ENCODE peak calls at places on chromosomes 1 and 21, in eight cellular contexts. One of them, this sample, is unnamed.

GRCh38 chr1:167221126-167221803 is 579 bp downstream of the POU2F1 start:
- DNase-seq in B cell: peak
- DNase-seq in GM13977: peak
- DNase-seq in astrocyte of the spinal cord: no peak
- DNase-seq in stomach: peak
- DNase-seq in uterus: no peak
- DNase-seq in body of pancreas: no peak
- DNase-seq in CD4-positive, alpha-beta T cell: peak
- DNase-seq in this sample: no peak

GRCh38 chr1:226108935-226109828 is 46.7 kb downstream of the H3-3A start:
- DNase-seq in CD4-positive, alpha-beta T cell: no peak
- DNase-seq in uterus: peak
- DNase-seq in body of pancreas: peak
- DNase-seq in astrocyte of the spinal cord: peak
- DNase-seq in GM13977: no peak
- DNase-seq in B cell: no peak
- DNase-seq in stomach: peak
- DNase-seq in this sample: no peak

GRCh38 chr1:65149391-65149729 is 1.4 kb downstream of the AK4 start:
- DNase-seq in body of pancreas: no peak
- DNase-seq in CD4-positive, alpha-beta T cell: no peak
- DNase-seq in stomach: no peak
- DNase-seq in uterus: no peak
- DNase-seq in GM13977: no peak
- DNase-seq in B cell: no peak
- DNase-seq in astrocyte of the spinal cord: no peak
- DNase-seq in this sample: no peak

GRCh38 chr1:46510998-46511365 is 21.3 kb downstream of the DMBX1 start:
- DNase-seq in astrocyte of the spinal cord: no peak
- DNase-seq in CD4-positive, alpha-beta T cell: no peak
- DNase-seq in stomach: no peak
- DNase-seq in B cell: no peak
- DNase-seq in GM13977: no peak
- DNase-seq in body of pancreas: no peak
- DNase-seq in uterus: no peak
- DNase-seq in this sample: no peak

GRCh38 chr21:32055305-32055704 is 182.5 kb downstream of the HUNK start:
- DNase-seq in body of pancreas: no peak
- DNase-seq in B cell: no peak
- DNase-seq in stomach: no peak
- DNase-seq in uterus: no peak
- DNase-seq in CD4-positive, alpha-beta T cell: no peak
- DNase-seq in GM13977: no peak
- DNase-seq in astrocyte of the spinal cord: no peak
- DNase-seq in this sample: no peak

GRCh38 chr1:57403201-57403600 is 20.7 kb downstream of the DAB1 start:
- DNase-seq in uterus: no peak
- DNase-seq in astrocyte of the spinal cord: no peak
- DNase-seq in GM13977: no peak
- DNase-seq in B cell: no peak
- DNase-seq in stomach: no peak
- DNase-seq in CD4-positive, alpha-beta T cell: no peak
- DNase-seq in body of pancreas: no peak
- DNase-seq in this sample: no peak

GRCh38 chr1:163897401-163898169 is 575.8 kb downstream of the NUF2 start:
- DNase-seq in stomach: no peak
- DNase-seq in uterus: peak
- DNase-seq in B cell: no peak
- DNase-seq in body of pancreas: peak
- DNase-seq in CD4-positive, alpha-beta T cell: no peak
- DNase-seq in GM13977: no peak
- DNase-seq in astrocyte of the spinal cord: no peak
- DNase-seq in this sample: no peak

GRCh38 chr21:26887241-26887640 is 42.0 kb upstream of the ADAMTS1 start:
- DNase-seq in B cell: no peak
- DNase-seq in uterus: no peak
- DNase-seq in GM13977: no peak
- DNase-seq in astrocyte of the spinal cord: peak
- DNase-seq in body of pancreas: no peak
- DNase-seq in stomach: no peak
- DNase-seq in CD4-positive, alpha-beta T cell: no peak
- DNase-seq in this sample: no peak

GRCh38 chr1:224273651-224274050 is 56.3 kb downstream of the NVL start:
- DNase-seq in CD4-positive, alpha-beta T cell: no peak
- DNase-seq in B cell: no peak
- DNase-seq in stomach: no peak
- DNase-seq in uterus: no peak
- DNase-seq in GM13977: no peak
- DNase-seq in body of pancreas: no peak
- DNase-seq in astrocyte of the spinal cord: peak
- DNase-seq in this sample: no peak

GRCh38 chr21:43211085-43212071 is 42.6 kb downstream of the CRYAA start:
- DNase-seq in GM13977: no peak
- DNase-seq in CD4-positive, alpha-beta T cell: no peak
- DNase-seq in stomach: peak
- DNase-seq in astrocyte of the spinal cord: no peak
- DNase-seq in body of pancreas: peak
- DNase-seq in uterus: peak
- DNase-seq in B cell: no peak
- DNase-seq in this sample: no peak

GRCh38 chr1:54517536-54517935 is 30.5 kb upstream of the ACOT11 start:
- DNase-seq in B cell: no peak
- DNase-seq in astrocyte of the spinal cord: no peak
- DNase-seq in body of pancreas: no peak
- DNase-seq in uterus: no peak
- DNase-seq in CD4-positive, alpha-beta T cell: no peak
- DNase-seq in stomach: no peak
- DNase-seq in GM13977: no peak
- DNase-seq in this sample: no peak

GRCh38 chr1:45275054-45275453 is 51.6 kb upstream of the HPDL start:
- DNase-seq in GM13977: no peak
- DNase-seq in B cell: no peak
- DNase-seq in astrocyte of the spinal cord: no peak
- DNase-seq in CD4-positive, alpha-beta T cell: no peak
- DNase-seq in stomach: no peak
- DNase-seq in body of pancreas: no peak
- DNase-seq in uterus: no peak
- DNase-seq in this sample: no peak

GRCh38 chr1:164780111-164780510 is 221.1 kb downstream of the PBX1 start:
- DNase-seq in GM13977: no peak
- DNase-seq in B cell: no peak
- DNase-seq in stomach: no peak
- DNase-seq in body of pancreas: no peak
- DNase-seq in astrocyte of the spinal cord: no peak
- DNase-seq in CD4-positive, alpha-beta T cell: no peak
- DNase-seq in uterus: no peak
- DNase-seq in this sample: no peak

GRCh38 chr1:21270086-21270689 is 20.1 kb downstream of the ECE1 start:
- DNase-seq in astrocyte of the spinal cord: no peak
- DNase-seq in body of pancreas: peak
- DNase-seq in stomach: peak
- DNase-seq in uterus: peak
- DNase-seq in CD4-positive, alpha-beta T cell: peak
- DNase-seq in B cell: peak
- DNase-seq in GM13977: peak
- DNase-seq in this sample: peak

GRCh38 chr1:220151454-220151853 is 57.5 kb downstream of the IARS2 start:
- DNase-seq in uterus: no peak
- DNase-seq in astrocyte of the spinal cord: peak
- DNase-seq in GM13977: no peak
- DNase-seq in body of pancreas: no peak
- DNase-seq in stomach: peak
- DNase-seq in B cell: no peak
- DNase-seq in CD4-positive, alpha-beta T cell: no peak
- DNase-seq in this sample: no peak

GRCh38 chr1:224343679-224344078 is 13.0 kb upstream of the CNIH4 start:
- DNase-seq in GM13977: no peak
- DNase-seq in CD4-positive, alpha-beta T cell: no peak
- DNase-seq in astrocyte of the spinal cord: no peak
- DNase-seq in stomach: no peak
- DNase-seq in uterus: no peak
- DNase-seq in B cell: no peak
- DNase-seq in body of pancreas: no peak
- DNase-seq in this sample: no peak

DNA sequence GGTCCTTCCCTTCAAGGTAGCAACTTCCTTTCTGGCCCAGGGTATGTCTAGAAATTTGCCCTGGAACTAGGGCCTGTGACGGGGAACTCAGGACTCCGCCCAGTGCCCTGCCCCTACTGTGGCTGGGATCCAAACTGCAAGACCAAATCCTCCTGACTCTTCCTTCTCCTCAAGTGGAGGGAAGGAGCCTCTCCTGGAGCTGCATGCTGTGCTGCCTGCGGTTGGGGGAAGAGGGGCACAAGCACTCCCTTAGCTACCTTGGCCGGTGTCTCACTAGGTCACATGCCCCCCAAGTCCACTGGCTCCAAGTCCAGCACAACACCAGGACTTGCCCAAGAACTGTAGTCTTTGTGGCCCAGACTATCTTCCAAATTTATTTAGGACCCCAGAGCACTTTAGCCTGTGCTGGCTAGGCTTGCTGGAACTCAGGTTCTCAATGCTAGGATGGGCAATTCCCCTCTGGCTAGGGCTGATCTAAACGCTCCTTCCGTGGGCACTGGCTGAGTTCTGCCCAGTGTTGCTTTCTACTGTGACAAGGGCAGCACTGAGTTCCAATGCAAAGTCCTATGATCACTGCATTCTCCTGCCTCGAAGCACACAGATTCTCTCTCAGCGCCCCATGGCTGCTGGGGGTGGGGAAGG is 12.2 kb downstream of the ADSS2 start:
- DNase-seq in CD4-positive, alpha-beta T cell: no peak
- DNase-seq in B cell: no peak
- DNase-seq in uterus: no peak
- DNase-seq in GM13977: no peak
- DNase-seq in stomach: no peak
- DNase-seq in body of pancreas: no peak
- DNase-seq in astrocyte of the spinal cord: no peak
- DNase-seq in this sample: no peak
- TF ChIP-seq CTCF in CD4-positive, alpha-beta T cell: no peak
- TF ChIP-seq CTCF in B cell: no peak
- TF ChIP-seq CTCF in uterus: no peak
- TF ChIP-seq CTCF in GM13977: no peak
- TF ChIP-seq CTCF in stomach: no peak
- TF ChIP-seq CTCF in body of pancreas: no peak
- TF ChIP-seq CTCF in astrocyte of the spinal cord: no peak
- TF ChIP-seq CTCF in this sample: no peak

DNA sequence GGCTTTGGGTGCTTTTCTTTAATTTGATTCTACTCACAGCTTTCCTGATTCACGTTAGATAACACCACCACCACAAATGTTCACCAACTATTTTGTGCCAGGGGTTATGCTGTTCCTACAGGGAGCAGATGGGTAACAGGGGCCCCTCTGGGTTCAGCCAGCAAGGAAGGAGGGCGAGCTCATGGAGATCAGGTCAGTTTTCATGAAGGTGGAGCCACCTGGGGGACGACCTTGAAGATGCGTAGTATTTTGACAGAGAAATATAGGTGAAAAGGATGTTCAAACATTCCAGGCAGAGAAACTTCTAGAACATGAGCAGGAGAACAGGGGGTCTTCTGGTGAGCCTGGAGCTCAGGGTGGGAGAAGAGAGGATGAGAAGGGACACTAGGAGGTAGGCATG is 28.9 kb downstream of the KIAA0040 start:
- DNase-seq in GM13977: no peak
- DNase-seq in B cell: no peak
- DNase-seq in CD4-positive, alpha-beta T cell: no peak
- DNase-seq in stomach: no peak
- DNase-seq in astrocyte of the spinal cord: no peak
- DNase-seq in uterus: no peak
- DNase-seq in body of pancreas: no peak
- DNase-seq in this sample: no peak
- TF ChIP-seq CTCF in GM13977: no peak
- TF ChIP-seq CTCF in B cell: no peak
- TF ChIP-seq CTCF in CD4-positive, alpha-beta T cell: no peak
- TF ChIP-seq CTCF in stomach: no peak
- TF ChIP-seq CTCF in astrocyte of the spinal cord: no peak
- TF ChIP-seq CTCF in uterus: no peak
- TF ChIP-seq CTCF in body of pancreas: no peak
- TF ChIP-seq CTCF in this sample: no peak

DNA sequence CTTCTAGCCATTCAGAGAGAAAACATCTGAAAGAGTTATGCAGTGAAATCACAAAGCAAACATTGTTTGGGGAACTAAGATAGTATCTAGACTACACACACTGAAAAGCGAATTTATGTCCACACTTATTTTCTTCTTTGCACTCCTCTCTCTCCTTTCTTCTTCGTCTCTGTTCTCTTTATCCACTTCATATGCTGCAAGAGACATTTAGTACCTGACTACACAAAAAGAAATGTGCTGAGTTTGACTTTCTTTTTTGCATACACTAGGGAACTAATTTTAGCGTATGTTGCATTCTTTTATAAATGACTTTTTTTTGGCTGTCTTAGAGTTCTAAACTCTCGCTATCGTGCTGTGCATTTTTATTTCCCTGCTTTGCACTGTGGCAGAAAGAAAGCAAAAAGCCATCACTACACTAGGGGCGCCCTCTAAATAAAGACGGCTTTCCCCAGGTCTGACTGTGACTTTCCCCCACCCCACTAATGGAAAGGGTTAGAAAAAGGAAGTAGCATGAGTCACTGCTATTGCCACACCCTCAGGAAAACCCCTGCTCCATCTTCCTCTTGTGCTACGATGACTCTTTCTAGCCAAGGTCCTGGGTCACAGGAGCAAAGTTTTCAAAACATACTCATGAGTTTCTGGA is 65.7 kb downstream of the MAP3K7CL start:
- DNase-seq in body of pancreas: peak
- DNase-seq in stomach: peak
- DNase-seq in GM13977: peak
- DNase-seq in B cell: peak
- DNase-seq in astrocyte of the spinal cord: peak
- DNase-seq in CD4-positive, alpha-beta T cell: peak
- DNase-seq in uterus: no peak
- DNase-seq in this sample: no peak
- TF ChIP-seq CTCF in body of pancreas: no peak
- TF ChIP-seq CTCF in stomach: no peak
- TF ChIP-seq CTCF in GM13977: peak
- TF ChIP-seq CTCF in B cell: peak
- TF ChIP-seq CTCF in astrocyte of the spinal cord: peak
- TF ChIP-seq CTCF in CD4-positive, alpha-beta T cell: peak
- TF ChIP-seq CTCF in uterus: no peak
- TF ChIP-seq CTCF in this sample: peak

DNA sequence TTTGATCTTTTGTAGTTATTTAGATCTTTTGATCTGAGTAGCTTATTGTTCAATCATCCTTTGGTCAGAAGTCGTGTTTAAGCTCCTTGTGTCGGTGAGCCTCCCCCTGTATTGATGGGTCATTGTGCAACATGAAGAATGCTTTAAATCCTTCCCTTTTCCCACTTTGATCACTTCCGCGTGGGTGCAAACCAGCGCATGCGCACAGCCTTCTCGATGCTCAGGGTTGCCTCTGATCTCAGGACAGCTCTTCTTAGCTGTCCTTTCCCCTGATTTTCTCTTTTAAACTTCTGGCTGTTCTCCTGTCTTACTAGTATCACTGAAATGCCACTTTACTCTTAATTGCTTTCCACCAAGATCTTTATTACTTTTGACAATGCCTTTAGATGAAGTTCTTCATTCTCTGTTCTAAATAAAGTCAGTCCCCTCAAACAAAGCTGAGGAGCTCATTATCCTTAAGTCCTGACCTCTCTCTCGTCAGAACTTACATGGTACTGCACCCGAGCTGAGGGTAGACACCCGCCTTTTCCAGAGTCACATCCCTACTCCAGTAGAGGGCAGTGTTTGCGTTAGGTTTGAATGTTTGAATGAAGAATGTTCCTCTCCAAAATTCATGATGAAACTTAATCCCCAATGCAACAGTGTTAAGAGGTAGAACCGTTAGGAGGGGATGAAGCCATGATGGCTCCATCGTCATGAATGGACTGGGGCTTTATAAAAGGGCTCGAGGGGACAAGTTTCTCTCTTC is 547.9 kb upstream of the TMPRSS15 start:
- DNase-seq in uterus: no peak
- DNase-seq in stomach: no peak
- DNase-seq in body of pancreas: peak
- DNase-seq in B cell: no peak
- DNase-seq in astrocyte of the spinal cord: peak
- DNase-seq in CD4-positive, alpha-beta T cell: no peak
- DNase-seq in GM13977: no peak
- DNase-seq in this sample: no peak
- TF ChIP-seq CTCF in uterus: no peak
- TF ChIP-seq CTCF in stomach: peak
- TF ChIP-seq CTCF in body of pancreas: peak
- TF ChIP-seq CTCF in B cell: no peak
- TF ChIP-seq CTCF in astrocyte of the spinal cord: peak
- TF ChIP-seq CTCF in CD4-positive, alpha-beta T cell: no peak
- TF ChIP-seq CTCF in GM13977: peak
- TF ChIP-seq CTCF in this sample: peak

This sample was measured in D721Med.